ENCODE peak calls at places on chromosomes 5 and 9, in five cellular contexts. One of them, this sample, is unnamed.

GRCh38 chr5:172086312-172086975 is 80.0 kb upstream of the FBXW11 start:
- DNase-seq in chondrocyte: peak; percentile 53
- DNase-seq in HT1080: no peak
- DNase-seq in Jurkat, Clone E6-1: no peak
- DNase-seq in endothelial cell: no peak
- DNase-seq in this sample: no peak

GRCh38 chr9:373759-374206 is 159.1 kb downstream of the DOCK8 start:
- DNase-seq in chondrocyte: no peak
- DNase-seq in HT1080: no peak
- DNase-seq in Jurkat, Clone E6-1: no peak
- DNase-seq in endothelial cell: no peak
- DNase-seq in this sample: no peak

GRCh38 chr5:21391506-21391905 is 1403.5 kb upstream of the CDH18 start:
- DNase-seq in chondrocyte: no peak
- DNase-seq in HT1080: peak; percentile 44
- DNase-seq in Jurkat, Clone E6-1: no peak
- DNase-seq in endothelial cell: no peak
- DNase-seq in this sample: no peak

GRCh38 chr5:38078161-38078560 is 180.2 kb upstream of the EGFLAM start:
- DNase-seq in chondrocyte: no peak
- DNase-seq in HT1080: peak; percentile 61
- DNase-seq in Jurkat, Clone E6-1: no peak
- DNase-seq in endothelial cell: no peak
- DNase-seq in this sample: no peak

GRCh38 chr5:141524604-141525597 is 36.0 kb downstream of the PCDHGC5 start:
- DNase-seq in chondrocyte: no peak
- DNase-seq in HT1080: peak; percentile 97
- DNase-seq in Jurkat, Clone E6-1: peak; percentile 12
- DNase-seq in endothelial cell: peak; percentile 93
- DNase-seq in this sample: peak; percentile 94

GRCh38 chr9:127136880-127137639 is 14.6 kb upstream of the ANGPTL2 start:
- DNase-seq in chondrocyte: peak; percentile 35
- DNase-seq in HT1080: no peak
- DNase-seq in Jurkat, Clone E6-1: no peak
- DNase-seq in endothelial cell: no peak
- DNase-seq in this sample: no peak

GRCh38 chr5:119393746-119394145 is 37.9 kb downstream of the TNFAIP8 start:
- DNase-seq in chondrocyte: no peak
- DNase-seq in HT1080: peak; percentile 29
- DNase-seq in Jurkat, Clone E6-1: no peak
- DNase-seq in endothelial cell: no peak
- DNase-seq in this sample: no peak

GRCh38 chr9:35736201-35736633 is 3.8 kb downstream of the CREB3 start:
- DNase-seq in chondrocyte: no peak
- DNase-seq in HT1080: peak; percentile 74
- DNase-seq in Jurkat, Clone E6-1: peak; percentile 73
- DNase-seq in endothelial cell: peak; percentile 75
- DNase-seq in this sample: peak; percentile 61

GRCh38 chr5:55232194-55232984 is 1.0 kb downstream of the CCNO start:
- DNase-seq in chondrocyte: no peak
- DNase-seq in HT1080: no peak
- DNase-seq in Jurkat, Clone E6-1: no peak
- DNase-seq in endothelial cell: peak; percentile 22
- DNase-seq in this sample: no peak

GRCh38 chr5:6943197-6943596 is 230.0 kb downstream of the TENT4A start:
- DNase-seq in chondrocyte: no peak
- DNase-seq in HT1080: no peak
- DNase-seq in Jurkat, Clone E6-1: no peak
- DNase-seq in endothelial cell: no peak
- DNase-seq in this sample: no peak

GRCh38 chr9:87558606-87559005 is 60.9 kb downstream of the DAPK1 start:
- DNase-seq in chondrocyte: no peak
- DNase-seq in HT1080: no peak
- DNase-seq in Jurkat, Clone E6-1: no peak
- DNase-seq in endothelial cell: no peak
- DNase-seq in this sample: no peak

GRCh38 chr9:93262537-93263310 is 78.8 kb downstream of the WNK2 start:
- DNase-seq in chondrocyte: no peak
- DNase-seq in HT1080: no peak
- DNase-seq in Jurkat, Clone E6-1: no peak
- DNase-seq in endothelial cell: no peak
- DNase-seq in this sample: peak; percentile 53

GRCh38 chr5:454936-455335 is 12.0 kb downstream of the EXOC3 start:
- DNase-seq in chondrocyte: peak; percentile 69
- DNase-seq in HT1080: no peak
- DNase-seq in Jurkat, Clone E6-1: no peak
- DNase-seq in endothelial cell: no peak
- DNase-seq in this sample: no peak

GRCh38 chr5:40277161-40277906 is 402.4 kb upstream of the PTGER4 start:
- DNase-seq in chondrocyte: no peak
- DNase-seq in HT1080: no peak
- DNase-seq in Jurkat, Clone E6-1: no peak
- DNase-seq in endothelial cell: no peak
- DNase-seq in this sample: no peak

GRCh38 chr9:34991833-34992375 is 2.4 kb downstream of the DNAJB5 start:
- DNase-seq in chondrocyte: no peak
- DNase-seq in HT1080: peak; percentile 42
- DNase-seq in Jurkat, Clone E6-1: no peak
- DNase-seq in endothelial cell: no peak
- DNase-seq in this sample: peak; percentile 78